ENCODE peak calls at places on chromosomes 7 and 10, in eight cellular contexts. F, X, E, K, L, Z, I and P are unnamed samples.

GRCh38 chr10:12042409-12042796 is 206 bp downstream of the UPF2 start:
- DNase-seq in E (peak), X (no peak), I (peak), L (no peak), F (peak), K (no peak), Z (peak), P (peak)

GRCh38 chr7:39609084-39609461 is 14.3 kb upstream of the RALA start:
- DNase-seq in Z (no peak), X (no peak), E (no peak), L (no peak), I (no peak), K (no peak), F (no peak), P (no peak)

GRCh38 chr10:69960606-69961167 is 92.0 kb upstream of the MACROH2A2 start:
- DNase-seq in Z (no peak), K (no peak), L (peak), X (no peak), E (no peak), I (no peak), F (no peak), P (no peak)

GRCh38 chr10:127392351-127393235 is 156.5 kb upstream of the NPS start:
- DNase-seq in I (no peak), K (no peak), F (no peak), L (no peak), Z (no peak), X (peak), E (no peak), P (no peak)

GRCh38 chr7:159125944-159126248 is 18.8 kb downstream of the VIPR2 start:
- DNase-seq in K (no peak), L (no peak), E (no peak), I (no peak), X (no peak), Z (no peak), F (no peak), P (no peak)

GRCh38 chr7:64183126-64183742 is 23.8 kb upstream of the ZNF735 start:
- DNase-seq in E (peak), Z (peak), X (no peak), K (no peak), I (no peak), F (peak), L (no peak), P (peak)

GRCh38 chr7:30941582-30942310 is 22.0 kb upstream of the GHRHR start:
- DNase-seq in Z (no peak), K (no peak), I (no peak), F (no peak), X (no peak), L (no peak), E (no peak), P (no peak)

GRCh38 chr10:72308320-72308987 is 34.7 kb downstream of the DDIT4 start:
- DNase-seq in F (peak), X (no peak), L (no peak), K (no peak), Z (no peak), E (no peak), I (no peak), P (no peak)

GRCh38 chr10:92241158-92241500 is 49.7 kb downstream of the CPEB3 start:
- DNase-seq in Z (no peak), E (no peak), I (no peak), F (no peak), X (no peak), K (no peak), L (no peak), P (peak)

GRCh38 chr10:80289451-80290287 is at the start of gene MAT1A:
- DNase-seq in E (no peak), Z (no peak), I (no peak), L (peak), F (no peak), X (no peak), K (no peak), P (no peak)

GRCh38 chr7:150737265-150738055 is at the start of gene GIMAP5:
- DNase-seq in Z (no peak), K (no peak), L (no peak), E (peak), I (no peak), X (no peak), F (peak), P (no peak)